ENCODE peak calls at places on chromosomes 4 and X, in five cellular contexts. J is AG20443, M is GM20000, U is NCI-H446, E is HT-29. T is an unnamed sample.

GRCh38 chr4:1195109-1195671 is 22.8 kb upstream of the SPON2 start:
- DNase-seq in J (peak; percentile 2), M (no peak), U (no peak), E (no peak), T (no peak)

GRCh38 chr4:175431635-175432034 is 380.4 kb downstream of the GPM6A start:
- DNase-seq in J (no peak), M (no peak), U (no peak), E (no peak), T (no peak)

GRCh38 chr4:176769519-176769918 is 23.2 kb downstream of the VEGFC start:
- DNase-seq in J (peak; percentile 74), M (no peak), U (no peak), E (no peak), T (no peak)

GRCh38 chrX:23699636-23700194 is 32.4 kb downstream of the PRDX4 start:
- DNase-seq in J (no peak), M (peak; percentile 26), U (no peak), E (no peak), T (no peak)

GRCh38 chr4:20423420-20423819 is 171.7 kb downstream of the SLIT2 start:
- DNase-seq in J (no peak), M (no peak), U (no peak), E (no peak), T (no peak)

GRCh38 chr4:164536829-164537228 is 217.1 kb upstream of the SMIM31 start:
- DNase-seq in J (peak; percentile 58), M (no peak), U (no peak), E (peak; percentile 14), T (no peak)

GRCh38 chrX:8813036-8813435 is 11.9 kb upstream of the FAM9A start:
- DNase-seq in J (no peak), M (no peak), U (no peak), E (no peak), T (no peak)

GRCh38 chr4:118746251-118746919 is 61.2 kb downstream of the METTL14 start:
- DNase-seq in J (no peak), M (no peak), U (no peak), E (no peak), T (no peak)

GRCh38 chr4:94251094-94251493 is 43.4 kb downstream of the SMARCAD1 start:
- DNase-seq in J (no peak), M (no peak), U (no peak), E (no peak), T (no peak)

T was measured in NCI-H1694 treated with DMSO at 0.1 percent for 48 hours.